ENCODE peak calls at places on chromosome 1, in four cellular contexts. P, C, Y and E are unnamed samples.

GRCh38 chr1:214514032-214514818 is 37.2 kb downstream of the PTPN14 start:
- ATAC-seq in P (peak; percentile 15), C (peak; percentile 22), Y (peak; percentile 56), E (peak; percentile 25)

GRCh38 chr1:156401175-156401574 is 32.2 kb downstream of the RHBG start:
- ATAC-seq in P (no peak), C (no peak), Y (no peak), E (no peak)

GRCh38 chr1:84300991-84301758 is at the start of gene SAMD13:
- ATAC-seq in P (peak; percentile 49), C (peak; percentile 67), Y (no peak), E (no peak)

GRCh38 chr1:192545781-192546521 is 29.6 kb upstream of the RGS1 start:
- ATAC-seq in P (no peak), C (no peak), Y (peak; percentile 63), E (no peak)

GRCh38 chr1:215181518-215181917 is 99.0 kb downstream of the KCNK2 start:
- ATAC-seq in P (no peak), C (no peak), Y (peak; percentile 70), E (no peak)

GRCh38 chr1:151831605-151832004 is at the start of gene RORC:
- ATAC-seq in P (no peak), C (peak; percentile 67), Y (no peak), E (no peak)

GRCh38 chr1:21669287-21670058 is at the start of gene RAP1GAP:
- ATAC-seq in P (peak; percentile 36), C (peak; percentile 10), Y (no peak), E (peak; percentile 36)

GRCh38 chr1:199122532-199123311 is 483.9 kb downstream of the PTPRC start:
- ATAC-seq in P (no peak), C (no peak), Y (no peak), E (no peak)

GRCh38 chr1:20325844-20326323 is 35.2 kb downstream of the VWA5B1 start:
- ATAC-seq in P (no peak), C (no peak), Y (no peak), E (no peak)

GRCh38 chr1:213070399-213070798 is 19.4 kb downstream of the RPS6KC1 start:
- ATAC-seq in P (no peak), C (no peak), Y (no peak), E (no peak)

GRCh38 chr1:168531605-168532345 is 12.0 kb downstream of the XCL2 start:
- ATAC-seq in P (no peak), C (no peak), Y (no peak), E (no peak)

GRCh38 chr1:185155600-185156320 is 993 bp downstream of the TRMT1L start:
- ATAC-seq in P (no peak), C (no peak), Y (no peak), E (no peak)

GRCh38 chr1:56452027-56453011 is 127.0 kb downstream of the PLPP3 start:
- ATAC-seq in P (peak; percentile 12), C (peak; percentile 63), Y (no peak), E (peak; percentile 62)